ENCODE peak calls at places on chromosomes 2 and 18, in eight cellular contexts. One of them, this sample, is unnamed. For H3K36me3, the result is how much of the 10 kb centered on the place peaks cover.

GRCh38 chr2:206480161-206480560 is 36.8 kb downstream of the ADAM23 start:
- DNase-seq in ovary: no peak
- DNase-seq in transverse colon: no peak
- DNase-seq in GM23248: peak
- DNase-seq in WERI-Rb-1: no peak
- DNase-seq in aorta: no peak
- DNase-seq in DND-41: no peak
- DNase-seq in cardiac muscle cell: peak
- DNase-seq in this sample: no peak

GRCh38 chr2:86563650-86564061 is 413 bp upstream of the CHMP3 start:
- DNase-seq in transverse colon: no peak
- DNase-seq in GM23248: no peak
- DNase-seq in WERI-Rb-1: no peak
- DNase-seq in DND-41: no peak
- DNase-seq in aorta: no peak
- DNase-seq in cardiac muscle cell: no peak
- DNase-seq in ovary: no peak
- DNase-seq in this sample: no peak

GRCh38 chr2:18701981-18702380 is 112.6 kb upstream of the NT5C1B start:
- DNase-seq in cardiac muscle cell: no peak
- DNase-seq in transverse colon: no peak
- DNase-seq in GM23248: peak
- DNase-seq in WERI-Rb-1: no peak
- DNase-seq in aorta: no peak
- DNase-seq in ovary: no peak
- DNase-seq in DND-41: no peak
- DNase-seq in this sample: peak

GRCh38 chr2:199456383-199457146 is 1.2 kb downstream of the SATB2 start:
- DNase-seq in WERI-Rb-1: no peak
- DNase-seq in ovary: no peak
- DNase-seq in cardiac muscle cell: no peak
- DNase-seq in DND-41: no peak
- DNase-seq in aorta: no peak
- DNase-seq in transverse colon: no peak
- DNase-seq in GM23248: peak
- DNase-seq in this sample: no peak

GRCh38 chr2:2083113-2083757 is 247.8 kb downstream of the MYT1L start:
- DNase-seq in aorta: no peak
- DNase-seq in cardiac muscle cell: no peak
- DNase-seq in ovary: no peak
- DNase-seq in transverse colon: no peak
- DNase-seq in GM23248: no peak
- DNase-seq in DND-41: no peak
- DNase-seq in WERI-Rb-1: no peak
- DNase-seq in this sample: no peak

GRCh38 chr2:2648094-2648493 is 317.0 kb upstream of the MYT1L start:
- DNase-seq in GM23248: no peak
- DNase-seq in aorta: no peak
- DNase-seq in WERI-Rb-1: no peak
- DNase-seq in cardiac muscle cell: no peak
- DNase-seq in DND-41: no peak
- DNase-seq in transverse colon: no peak
- DNase-seq in ovary: no peak
- DNase-seq in this sample: no peak

GRCh38 chr2:175805442-175806114 is 196.5 kb downstream of the LNPK start:
- DNase-seq in cardiac muscle cell: no peak
- DNase-seq in DND-41: no peak
- DNase-seq in WERI-Rb-1: no peak
- DNase-seq in ovary: no peak
- DNase-seq in GM23248: no peak
- DNase-seq in transverse colon: no peak
- DNase-seq in aorta: no peak
- DNase-seq in this sample: no peak

GRCh38 chr2:16653083-16653375 is 12.6 kb downstream of the CYRIA start:
- DNase-seq in GM23248: no peak
- DNase-seq in transverse colon: no peak
- DNase-seq in ovary: no peak
- DNase-seq in cardiac muscle cell: no peak
- DNase-seq in DND-41: no peak
- DNase-seq in WERI-Rb-1: peak
- DNase-seq in aorta: no peak
- DNase-seq in this sample: no peak

GRCh38 chr18:59265246-59266018 is 7.8 kb downstream of the RAX start:
- DNase-seq in cardiac muscle cell: no peak
- DNase-seq in WERI-Rb-1: peak
- DNase-seq in DND-41: no peak
- DNase-seq in aorta: no peak
- DNase-seq in GM23248: peak
- DNase-seq in transverse colon: no peak
- DNase-seq in ovary: no peak
- DNase-seq in this sample: no peak

GRCh38 chr2:98297817-98298684 is 48.2 kb upstream of the CNGA3 start:
- DNase-seq in transverse colon: no peak
- DNase-seq in GM23248: no peak
- DNase-seq in DND-41: no peak
- DNase-seq in ovary: no peak
- DNase-seq in cardiac muscle cell: no peak
- DNase-seq in aorta: no peak
- DNase-seq in WERI-Rb-1: peak
- DNase-seq in this sample: no peak

GRCh38 chr2:37365669-37366068 is 21.2 kb downstream of the QPCT start:
- DNase-seq in GM23248: peak
- DNase-seq in cardiac muscle cell: no peak
- DNase-seq in WERI-Rb-1: no peak
- DNase-seq in transverse colon: no peak
- DNase-seq in DND-41: no peak
- DNase-seq in ovary: no peak
- DNase-seq in aorta: no peak
- DNase-seq in this sample: no peak

GRCh38 chr2:234288974-234289455 is 207.9 kb downstream of the ARL4C start:
- DNase-seq in cardiac muscle cell: peak
- DNase-seq in GM23248: peak
- DNase-seq in aorta: peak
- DNase-seq in DND-41: peak
- DNase-seq in transverse colon: peak
- DNase-seq in ovary: no peak
- DNase-seq in WERI-Rb-1: peak
- DNase-seq in this sample: peak

GRCh38 chr18:77051581-77052296 is 80.8 kb downstream of the MBP start:
- DNase-seq in DND-41: no peak
- DNase-seq in ovary: no peak
- DNase-seq in cardiac muscle cell: no peak
- DNase-seq in WERI-Rb-1: no peak
- DNase-seq in GM23248: no peak
- DNase-seq in transverse colon: no peak
- DNase-seq in aorta: no peak
- DNase-seq in this sample: no peak

GRCh38 chr18:77052297-77052645 is 80.3 kb downstream of the MBP start:
- DNase-seq in DND-41: no peak
- DNase-seq in WERI-Rb-1: no peak
- DNase-seq in aorta: no peak
- DNase-seq in transverse colon: no peak
- DNase-seq in cardiac muscle cell: no peak
- DNase-seq in ovary: no peak
- DNase-seq in GM23248: no peak
- DNase-seq in this sample: no peak

GRCh38 chr18:77054288-77054605 is 78.3 kb downstream of the MBP start:
- DNase-seq in ovary: no peak
- DNase-seq in DND-41: peak
- DNase-seq in transverse colon: no peak
- DNase-seq in GM23248: no peak
- DNase-seq in aorta: no peak
- DNase-seq in WERI-Rb-1: peak
- DNase-seq in cardiac muscle cell: no peak
- DNase-seq in this sample: no peak

GRCh38 chr18:77053616-77054287 is 78.8 kb downstream of the MBP start:
- DNase-seq in aorta: no peak
- DNase-seq in WERI-Rb-1: no peak
- DNase-seq in transverse colon: no peak
- DNase-seq in GM23248: no peak
- DNase-seq in DND-41: no peak
- DNase-seq in ovary: no peak
- DNase-seq in cardiac muscle cell: no peak
- DNase-seq in this sample: no peak

GRCh38 chr18:77052656-77053309 is 79.8 kb downstream of the MBP start:
- DNase-seq in aorta: no peak
- DNase-seq in GM23248: no peak
- DNase-seq in transverse colon: no peak
- DNase-seq in ovary: no peak
- DNase-seq in DND-41: peak
- DNase-seq in WERI-Rb-1: peak
- DNase-seq in cardiac muscle cell: no peak
- DNase-seq in this sample: no peak
- H3K4me3 ChIP-seq in aorta: no peak
- H3K4me3 ChIP-seq in GM23248: no peak
- H3K4me3 ChIP-seq in transverse colon: no peak
- H3K4me3 ChIP-seq in ovary: no peak
- H3K4me3 ChIP-seq in DND-41: no peak
- H3K4me3 ChIP-seq in WERI-Rb-1: no peak
- H3K4me3 ChIP-seq in cardiac muscle cell: no peak
- H3K4me3 ChIP-seq in this sample: no peak

DNA sequence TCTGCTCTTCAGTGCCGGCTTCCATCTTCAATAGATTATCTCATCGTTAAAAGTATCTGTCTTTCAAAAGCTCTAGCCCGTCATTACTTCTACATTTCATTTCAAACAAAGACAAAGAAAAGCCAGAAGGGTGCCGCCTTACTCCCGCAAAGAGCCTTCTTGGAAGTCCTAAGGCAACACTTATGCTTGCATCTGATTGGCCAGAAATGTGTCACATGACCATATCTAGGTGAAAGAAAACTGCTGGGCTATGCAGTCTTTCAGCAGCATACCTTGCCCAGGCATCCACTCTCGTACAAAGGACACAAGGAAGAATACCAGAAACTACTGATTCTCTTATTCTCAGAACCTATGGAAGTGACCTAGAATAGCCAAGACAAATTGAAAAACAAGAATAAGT is 217.1 kb upstream of the SLC35G4 start:
- DNase-seq in transverse colon: no peak
- DNase-seq in WERI-Rb-1: no peak
- DNase-seq in aorta: no peak
- DNase-seq in DND-41: no peak
- DNase-seq in ovary: no peak
- DNase-seq in cardiac muscle cell: peak
- DNase-seq in GM23248: no peak
- DNase-seq in this sample: no peak
- H3K27ac ChIP-seq in transverse colon: no peak
- H3K27ac ChIP-seq in WERI-Rb-1: no peak
- H3K27ac ChIP-seq in aorta: no peak
- H3K27ac ChIP-seq in DND-41: no peak
- H3K27ac ChIP-seq in ovary: no peak
- H3K27ac ChIP-seq in cardiac muscle cell: no peak
- H3K27ac ChIP-seq in GM23248: no peak
- H3K27ac ChIP-seq in this sample: no peak

GRCh38 chr2:42613281-42614064 is 45.0 kb downstream of the MTA3 start:
- DNase-seq in WERI-Rb-1: no peak
- DNase-seq in aorta: no peak
- DNase-seq in GM23248: no peak
- DNase-seq in DND-41: no peak
- DNase-seq in transverse colon: no peak
- DNase-seq in cardiac muscle cell: no peak
- DNase-seq in ovary: no peak
- DNase-seq in this sample: no peak
- H3K36me3 ChIP-seq in WERI-Rb-1: under half
- H3K36me3 ChIP-seq in aorta: under half
- H3K36me3 ChIP-seq in GM23248: under half
- H3K36me3 ChIP-seq in DND-41: half or more
- H3K36me3 ChIP-seq in transverse colon: under half
- H3K36me3 ChIP-seq in cardiac muscle cell: under half
- H3K36me3 ChIP-seq in ovary: under half
- H3K36me3 ChIP-seq in this sample: under half

GRCh38 chr2:104861295-104862060 is 7.6 kb downstream of the POU3F3 start:
- DNase-seq in cardiac muscle cell: no peak
- DNase-seq in DND-41: no peak
- DNase-seq in ovary: no peak
- DNase-seq in GM23248: no peak
- DNase-seq in transverse colon: no peak
- DNase-seq in aorta: no peak
- DNase-seq in WERI-Rb-1: no peak
- DNase-seq in this sample: no peak
- H3K4me3 ChIP-seq in cardiac muscle cell: no peak
- H3K4me3 ChIP-seq in DND-41: no peak
- H3K4me3 ChIP-seq in ovary: no peak
- H3K4me3 ChIP-seq in GM23248: no peak
- H3K4me3 ChIP-seq in transverse colon: no peak
- H3K4me3 ChIP-seq in aorta: no peak
- H3K4me3 ChIP-seq in WERI-Rb-1: no peak
- H3K4me3 ChIP-seq in this sample: no peak

GRCh38 chr2:102736607-102737409 is 25.0 kb upstream of the TMEM182 start:
- DNase-seq in GM23248: peak
- DNase-seq in DND-41: peak
- DNase-seq in cardiac muscle cell: peak
- DNase-seq in WERI-Rb-1: peak
- DNase-seq in transverse colon: peak
- DNase-seq in aorta: peak
- DNase-seq in ovary: peak
- DNase-seq in this sample: peak

GRCh38 chr2:102737435-102737834 is 24.4 kb upstream of the TMEM182 start:
- DNase-seq in transverse colon: no peak
- DNase-seq in cardiac muscle cell: no peak
- DNase-seq in DND-41: no peak
- DNase-seq in GM23248: no peak
- DNase-seq in aorta: no peak
- DNase-seq in WERI-Rb-1: no peak
- DNase-seq in ovary: no peak
- DNase-seq in this sample: no peak

GRCh38 chr2:102735431-102736130 is 26.2 kb upstream of the TMEM182 start:
- DNase-seq in DND-41: no peak
- DNase-seq in GM23248: no peak
- DNase-seq in transverse colon: peak
- DNase-seq in cardiac muscle cell: no peak
- DNase-seq in aorta: no peak
- DNase-seq in WERI-Rb-1: no peak
- DNase-seq in ovary: no peak
- DNase-seq in this sample: no peak

GRCh38 chr2:102736174-102736606 is 25.6 kb upstream of the TMEM182 start:
- DNase-seq in GM23248: peak
- DNase-seq in cardiac muscle cell: no peak
- DNase-seq in aorta: peak
- DNase-seq in WERI-Rb-1: peak
- DNase-seq in transverse colon: peak
- DNase-seq in ovary: peak
- DNase-seq in DND-41: no peak
- DNase-seq in this sample: peak
- H3K27ac ChIP-seq in GM23248: no peak
- H3K27ac ChIP-seq in cardiac muscle cell: no peak
- H3K27ac ChIP-seq in aorta: no peak
- H3K27ac ChIP-seq in WERI-Rb-1: peak
- H3K27ac ChIP-seq in transverse colon: peak
- H3K27ac ChIP-seq in ovary: peak
- H3K27ac ChIP-seq in DND-41: peak
- H3K27ac ChIP-seq in this sample: no peak